ENCODE peak calls at places on chromosomes 6 and 20, in nine cellular contexts. One of them, this sample, is unnamed.

GRCh38 chr6:152648090-152648489 is 10.9 kb upstream of the SYNE1 start:
- DNase-seq in transverse colon: no peak
- DNase-seq in A549: no peak
- DNase-seq in upper lobe of left lung: no peak
- DNase-seq in stomach: no peak
- DNase-seq in K562: no peak
- DNase-seq in SK-N-SH: no peak
- DNase-seq in GM12878: no peak
- DNase-seq in suprapubic skin: no peak
- DNase-seq in this sample: no peak

GRCh38 chr20:50450961-50451752 is 59.0 kb upstream of the PTPN1 start:
- DNase-seq in transverse colon: peak
- DNase-seq in A549: no peak
- DNase-seq in upper lobe of left lung: peak
- DNase-seq in stomach: peak
- DNase-seq in K562: no peak
- DNase-seq in SK-N-SH: no peak
- DNase-seq in GM12878: peak
- DNase-seq in suprapubic skin: no peak
- DNase-seq in this sample: peak

GRCh38 chr20:1330075-1330830 is 1.3 kb upstream of the SDCBP2 start:
- DNase-seq in transverse colon: peak
- DNase-seq in A549: no peak
- DNase-seq in upper lobe of left lung: peak
- DNase-seq in stomach: peak
- DNase-seq in K562: no peak
- DNase-seq in SK-N-SH: peak
- DNase-seq in GM12878: peak
- DNase-seq in suprapubic skin: peak
- DNase-seq in this sample: peak

GRCh38 chr6:3159805-3160781 is 2.7 kb upstream of the TUBB2A start:
- DNase-seq in transverse colon: peak
- DNase-seq in A549: no peak
- DNase-seq in upper lobe of left lung: peak
- DNase-seq in stomach: peak
- DNase-seq in K562: peak
- DNase-seq in SK-N-SH: no peak
- DNase-seq in GM12878: no peak
- DNase-seq in suprapubic skin: peak
- DNase-seq in this sample: no peak

GRCh38 chr20:49187330-49188100 is 619 bp downstream of the STAU1 start:
- DNase-seq in transverse colon: peak
- DNase-seq in A549: no peak
- DNase-seq in upper lobe of left lung: peak
- DNase-seq in stomach: peak
- DNase-seq in K562: no peak
- DNase-seq in SK-N-SH: peak
- DNase-seq in GM12878: no peak
- DNase-seq in suprapubic skin: peak
- DNase-seq in this sample: peak

GRCh38 chr6:79240509-79240908 is 6.0 kb upstream of the HMGN3 start:
- DNase-seq in transverse colon: no peak
- DNase-seq in A549: no peak
- DNase-seq in upper lobe of left lung: no peak
- DNase-seq in stomach: no peak
- DNase-seq in K562: no peak
- DNase-seq in SK-N-SH: no peak
- DNase-seq in GM12878: no peak
- DNase-seq in suprapubic skin: no peak
- DNase-seq in this sample: no peak

GRCh38 chr20:57005146-57005933 is 261.1 kb downstream of the BMP7 start:
- DNase-seq in transverse colon: no peak
- DNase-seq in A549: no peak
- DNase-seq in upper lobe of left lung: no peak
- DNase-seq in stomach: no peak
- DNase-seq in K562: no peak
- DNase-seq in SK-N-SH: no peak
- DNase-seq in GM12878: no peak
- DNase-seq in suprapubic skin: no peak
- DNase-seq in this sample: no peak

GRCh38 chr6:85675030-85675819 is 32.5 kb upstream of the SYNCRIP start:
- DNase-seq in transverse colon: peak
- DNase-seq in A549: no peak
- DNase-seq in upper lobe of left lung: no peak
- DNase-seq in stomach: no peak
- DNase-seq in K562: no peak
- DNase-seq in SK-N-SH: no peak
- DNase-seq in GM12878: no peak
- DNase-seq in suprapubic skin: no peak
- DNase-seq in this sample: no peak

GRCh38 chr20:49292010-49292409 is 14.2 kb upstream of the ZNFX1 start:
- DNase-seq in transverse colon: no peak
- DNase-seq in A549: no peak
- DNase-seq in upper lobe of left lung: no peak
- DNase-seq in stomach: no peak
- DNase-seq in K562: no peak
- DNase-seq in SK-N-SH: no peak
- DNase-seq in GM12878: no peak
- DNase-seq in suprapubic skin: no peak
- DNase-seq in this sample: no peak

GRCh38 chr20:32336918-32337347 is 21.2 kb upstream of the ASXL1 start:
- DNase-seq in transverse colon: no peak
- DNase-seq in A549: peak
- DNase-seq in upper lobe of left lung: no peak
- DNase-seq in stomach: no peak
- DNase-seq in K562: peak
- DNase-seq in SK-N-SH: peak
- DNase-seq in GM12878: no peak
- DNase-seq in suprapubic skin: no peak
- DNase-seq in this sample: no peak

GRCh38 chr6:43665376-43665775 is 20.5 kb downstream of the RSPH9 start:
- DNase-seq in transverse colon: no peak
- DNase-seq in A549: no peak
- DNase-seq in upper lobe of left lung: no peak
- DNase-seq in stomach: no peak
- DNase-seq in K562: no peak
- DNase-seq in SK-N-SH: no peak
- DNase-seq in GM12878: no peak
- DNase-seq in suprapubic skin: no peak
- DNase-seq in this sample: no peak
- TF ChIP-seq EP300 in transverse colon: no peak
- TF ChIP-seq EP300 in A549: no peak
- TF ChIP-seq EP300 in upper lobe of left lung: no peak
- TF ChIP-seq EP300 in stomach: no peak
- TF ChIP-seq EP300 in K562: no peak
- TF ChIP-seq EP300 in SK-N-SH: no peak
- TF ChIP-seq EP300 in GM12878: no peak
- TF ChIP-seq EP300 in suprapubic skin: no peak
- TF ChIP-seq EP300 in this sample: no peak

DNA sequence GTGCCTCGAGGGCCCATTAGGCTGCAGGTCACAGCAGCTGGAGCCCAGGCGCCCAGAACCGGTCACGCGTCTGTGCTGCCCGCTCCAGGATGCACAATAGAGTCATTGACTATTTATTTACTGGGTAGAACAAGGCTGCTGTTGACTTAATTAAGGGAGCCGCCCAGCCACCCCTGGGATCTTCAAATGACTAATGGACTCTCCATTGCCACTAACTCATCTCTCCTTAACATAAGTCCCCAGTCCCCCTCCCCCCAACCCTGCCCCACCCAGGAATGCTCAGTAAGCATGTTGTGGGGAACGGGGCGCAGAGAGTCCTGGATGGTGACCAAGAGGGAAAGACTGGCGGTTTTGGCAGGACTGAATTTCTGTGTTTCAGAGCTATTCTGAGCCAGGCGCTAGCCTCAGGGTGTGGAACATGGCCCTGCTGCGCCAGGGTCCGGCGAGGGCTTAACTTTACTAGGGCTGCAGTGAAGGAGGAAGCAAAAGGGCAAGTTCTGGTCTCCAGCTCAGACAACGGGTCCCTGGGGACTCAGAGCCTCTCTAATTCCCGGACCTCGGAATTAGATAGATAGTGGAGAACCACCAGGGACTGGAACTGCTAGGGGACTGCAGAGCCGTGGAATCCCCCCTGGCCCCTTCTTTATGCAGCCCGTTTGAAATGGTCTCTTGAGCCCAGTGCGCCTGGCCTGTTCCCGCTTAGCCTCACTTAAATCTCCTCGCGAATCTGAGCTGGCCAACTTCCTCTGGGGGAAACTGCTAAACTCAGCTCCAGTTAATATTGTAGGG is 1.5 kb upstream of the GRIK2 start:
- DNase-seq in transverse colon: no peak
- DNase-seq in A549: no peak
- DNase-seq in upper lobe of left lung: no peak
- DNase-seq in stomach: no peak
- DNase-seq in K562: no peak
- DNase-seq in SK-N-SH: no peak
- DNase-seq in GM12878: no peak
- DNase-seq in suprapubic skin: no peak
- DNase-seq in this sample: no peak
- TF ChIP-seq EP300 in transverse colon: no peak
- TF ChIP-seq EP300 in A549: no peak
- TF ChIP-seq EP300 in upper lobe of left lung: no peak
- TF ChIP-seq EP300 in stomach: no peak
- TF ChIP-seq EP300 in K562: no peak
- TF ChIP-seq EP300 in SK-N-SH: no peak
- TF ChIP-seq EP300 in GM12878: no peak
- TF ChIP-seq EP300 in suprapubic skin: no peak
- TF ChIP-seq EP300 in this sample: no peak

DNA sequence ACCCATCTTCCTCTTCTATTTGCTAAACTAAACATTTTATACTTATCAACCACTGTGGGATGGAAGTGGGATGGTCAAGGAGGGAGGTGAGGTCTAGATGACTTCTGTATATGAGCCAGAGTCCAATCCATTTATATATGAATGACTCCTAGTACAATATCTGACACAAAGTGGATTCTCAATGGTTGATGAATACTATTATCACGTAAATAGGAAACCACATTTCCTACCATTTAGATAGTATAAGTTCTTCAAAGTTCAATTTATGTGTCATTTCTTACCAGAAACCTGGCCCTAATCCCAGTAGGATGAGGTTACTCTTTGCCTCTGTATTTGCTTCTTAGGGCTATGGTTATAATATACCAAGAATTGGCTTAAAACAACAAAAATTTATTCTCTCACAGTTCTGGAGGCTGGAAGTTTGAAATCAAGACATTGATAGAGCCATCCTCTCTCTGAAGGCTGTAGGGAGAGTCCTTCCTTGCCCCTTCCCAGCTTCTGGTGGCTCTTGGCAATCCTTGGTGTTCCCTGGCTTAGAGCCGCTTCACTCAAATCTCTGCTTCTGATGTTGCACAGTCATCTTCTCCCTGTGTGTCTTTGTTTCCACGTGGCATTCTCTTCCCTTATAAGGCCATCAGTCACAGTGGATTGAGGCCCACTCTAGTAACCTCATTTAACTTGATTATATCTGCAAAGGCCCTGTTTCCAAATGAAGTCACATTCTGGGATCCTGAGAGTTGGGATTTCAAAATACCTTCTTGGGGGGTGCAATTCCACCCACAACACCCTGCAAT is 41.0 kb upstream of the RAB23 start:
- DNase-seq in transverse colon: no peak
- DNase-seq in A549: no peak
- DNase-seq in upper lobe of left lung: no peak
- DNase-seq in stomach: no peak
- DNase-seq in K562: no peak
- DNase-seq in SK-N-SH: no peak
- DNase-seq in GM12878: no peak
- DNase-seq in suprapubic skin: no peak
- DNase-seq in this sample: no peak
- TF ChIP-seq EP300 in transverse colon: peak
- TF ChIP-seq EP300 in A549: no peak
- TF ChIP-seq EP300 in upper lobe of left lung: no peak
- TF ChIP-seq EP300 in stomach: no peak
- TF ChIP-seq EP300 in K562: no peak
- TF ChIP-seq EP300 in SK-N-SH: peak
- TF ChIP-seq EP300 in GM12878: no peak
- TF ChIP-seq EP300 in suprapubic skin: no peak
- TF ChIP-seq EP300 in this sample: no peak

GRCh38 chr6:170113141-170113540 is 177.7 kb downstream of the DLL1 start:
- DNase-seq in transverse colon: no peak
- DNase-seq in A549: no peak
- DNase-seq in upper lobe of left lung: no peak
- DNase-seq in stomach: peak
- DNase-seq in K562: no peak
- DNase-seq in SK-N-SH: no peak
- DNase-seq in GM12878: no peak
- DNase-seq in suprapubic skin: peak
- DNase-seq in this sample: no peak

GRCh38 chr6:170112583-170112860 is 178.4 kb downstream of the DLL1 start:
- DNase-seq in transverse colon: no peak
- DNase-seq in A549: no peak
- DNase-seq in upper lobe of left lung: peak
- DNase-seq in stomach: peak
- DNase-seq in K562: no peak
- DNase-seq in SK-N-SH: peak
- DNase-seq in GM12878: no peak
- DNase-seq in suprapubic skin: no peak
- DNase-seq in this sample: no peak

GRCh38 chr6:170110201-170111140 is 180.4 kb downstream of the DLL1 start:
- DNase-seq in transverse colon: peak
- DNase-seq in A549: no peak
- DNase-seq in upper lobe of left lung: peak
- DNase-seq in stomach: peak
- DNase-seq in K562: no peak
- DNase-seq in SK-N-SH: no peak
- DNase-seq in GM12878: no peak
- DNase-seq in suprapubic skin: peak
- DNase-seq in this sample: peak

GRCh38 chr6:170111141-170111664 is 179.7 kb downstream of the DLL1 start:
- DNase-seq in transverse colon: no peak
- DNase-seq in A549: no peak
- DNase-seq in upper lobe of left lung: no peak
- DNase-seq in stomach: no peak
- DNase-seq in K562: no peak
- DNase-seq in SK-N-SH: no peak
- DNase-seq in GM12878: no peak
- DNase-seq in suprapubic skin: no peak
- DNase-seq in this sample: no peak

DNA sequence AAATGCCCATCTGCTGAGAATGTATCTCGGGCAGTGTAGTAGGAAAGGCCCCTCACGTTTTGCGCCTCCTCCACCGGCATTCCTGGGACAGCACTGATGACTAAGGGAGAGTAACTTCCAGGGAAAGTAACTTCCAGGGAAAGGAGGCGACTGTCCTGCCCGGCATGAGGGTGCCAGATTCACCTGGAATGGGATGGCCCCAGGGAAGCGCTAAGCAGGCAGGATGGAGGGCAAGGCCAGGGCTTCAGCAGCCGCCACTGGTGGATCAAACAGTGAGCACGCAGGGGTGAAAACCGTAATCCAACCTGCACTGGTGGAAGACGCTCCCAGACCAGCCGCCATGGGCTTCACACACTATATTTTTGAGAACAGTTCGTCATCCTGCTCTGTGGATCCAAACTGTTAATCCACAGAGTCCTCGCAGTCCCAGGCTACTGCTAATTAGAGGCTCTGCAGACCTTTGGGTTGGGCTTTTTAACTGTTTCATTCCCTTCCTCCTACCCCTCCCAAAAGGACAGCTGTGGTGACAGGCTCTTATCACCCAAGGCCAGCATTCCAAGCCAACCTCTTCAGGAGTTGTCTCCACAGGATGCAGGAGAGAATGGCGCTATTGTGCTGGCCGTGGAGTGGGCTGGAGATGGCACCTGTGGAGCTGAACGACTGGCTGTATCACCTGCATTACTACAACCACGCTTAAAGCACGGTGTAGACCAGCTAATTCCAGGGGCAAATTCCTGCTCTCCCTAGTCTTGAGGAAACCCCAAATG is 178.9 kb downstream of the DLL1 start:
- DNase-seq in transverse colon: no peak
- DNase-seq in A549: no peak
- DNase-seq in upper lobe of left lung: peak
- DNase-seq in stomach: peak
- DNase-seq in K562: no peak
- DNase-seq in SK-N-SH: peak
- DNase-seq in GM12878: no peak
- DNase-seq in suprapubic skin: peak
- DNase-seq in this sample: peak
- TF ChIP-seq EP300 in transverse colon: no peak
- TF ChIP-seq EP300 in A549: no peak
- TF ChIP-seq EP300 in upper lobe of left lung: no peak
- TF ChIP-seq EP300 in stomach: no peak
- TF ChIP-seq EP300 in K562: no peak
- TF ChIP-seq EP300 in SK-N-SH: no peak
- TF ChIP-seq EP300 in GM12878: no peak
- TF ChIP-seq EP300 in suprapubic skin: no peak
- TF ChIP-seq EP300 in this sample: no peak

This sample was measured in ovary.